ENCODE peak calls at places on chromosomes 11 and 22, in seven cellular contexts. B, O, P, F, V, X and K are unnamed samples. For H3K4me1, the result is how much of the 10 kb centered on the place peaks cover.

GRCh38 chr11:84794663-84795443 is 832.3 kb downstream of the DLG2 start:
- DNase-seq in F (no peak), P (no peak), X (no peak), V (no peak), B (no peak), O (no peak), K (no peak)

GRCh38 chr11:118939948-118940598 is 14.3 kb upstream of the BCL9L start:
- DNase-seq in B (no peak), X (peak), F (peak), P (peak), V (no peak), O (peak), K (no peak)

GRCh38 chr22:29912605-29913398 is 29.8 kb downstream of the MTMR3 start:
- DNase-seq in F (no peak), X (no peak), V (no peak), B (no peak), P (peak), O (no peak), K (no peak)

GRCh38 chr11:122213111-122213510 is 97.1 kb upstream of the BLID start:
- DNase-seq in X (no peak), V (no peak), O (no peak), P (no peak), F (no peak), B (no peak), K (no peak)

GRCh38 chr11:27158763-27159679 is 118.4 kb downstream of the BBOX1 start:
- DNase-seq in P (peak), F (peak), O (peak), B (peak), V (peak), X (peak), K (no peak)

GRCh38 chr11:30617762-30618161 is 31.6 kb upstream of the MPPED2 start:
- DNase-seq in F (no peak), P (no peak), O (no peak), V (no peak), X (no peak), B (no peak), K (no peak)

GRCh38 chr11:91913407-91913806 is 311.2 kb upstream of the FAT3 start:
- DNase-seq in V (no peak), O (no peak), B (no peak), P (no peak), X (no peak), F (no peak), K (no peak)

GRCh38 chr11:77100166-77101042 is 2.2 kb upstream of the OMP start:
- DNase-seq in B (no peak), O (no peak), V (no peak), P (no peak), X (no peak), F (no peak), K (peak)

GRCh38 chr22:35070451-35071093 is 4.6 kb downstream of the ISX start:
- DNase-seq in X (no peak), F (no peak), O (no peak), P (no peak), V (no peak), B (peak), K (no peak)

GRCh38 chr11:69301491-69302401 is 7.8 kb downstream of the MYEOV start:
- DNase-seq in V (peak), X (no peak), O (peak), B (peak), P (peak), F (no peak), K (peak)

GRCh38 chr22:20354238-20354975 is 34.5 kb upstream of the DGCR6L start:
- DNase-seq in B (no peak), X (no peak), F (no peak), V (no peak), P (no peak), O (no peak), K (no peak)

GRCh38 chr11:97615541-97615940 is 1225.7 kb downstream of the JRKL start:
- DNase-seq in B (no peak), P (no peak), O (no peak), F (no peak), V (no peak), X (no peak), K (no peak)

GRCh38 chr11:31769241-31769640 is 41.9 kb downstream of the PAX6 start:
- DNase-seq in F (no peak), V (no peak), O (no peak), X (no peak), B (no peak), P (no peak), K (no peak)

GRCh38 chr11:75582935-75583709 is 21.1 kb downstream of the SERPINH1 start:
- DNase-seq in F (peak), V (peak), O (peak), B (peak), P (peak), X (peak), K (peak)

GRCh38 chr11:48172818-48173609 is 43.6 kb upstream of the OR4B1 start:
- DNase-seq in X (peak), B (peak), V (peak), O (peak), F (peak), P (peak), K (peak)

GRCh38 chr22:42500836-42501179 is 18.8 kb downstream of the RRP7A start:
- DNase-seq in F (no peak), X (no peak), B (no peak), O (no peak), V (no peak), P (no peak), K (peak)

GRCh38 chr22:35397095-35397904 is 2.6 kb upstream of the MCM5 start:
- DNase-seq in P (peak), X (peak), B (no peak), V (no peak), O (no peak), F (no peak), K (no peak)

GRCh38 chr11:101860694-101861371 is 54.0 kb upstream of the CEP126 start:
- DNase-seq in F (peak), X (peak), O (peak), V (peak), P (peak), B (peak), K (peak)

GRCh38 chr11:3905080-3905953 is 49.9 kb downstream of the STIM1 start:
- DNase-seq in B (no peak), V (peak), F (peak), X (no peak), O (no peak), P (peak), K (no peak)

GRCh38 chr11:65817312-65817814 is 16.4 kb upstream of the SNX32 start:
- DNase-seq in P (peak), X (no peak), O (no peak), B (no peak), V (no peak), F (no peak), K (no peak)
- H3K4me3 ChIP-seq in P (peak), X (peak), O (peak), B (peak), V (peak), F (peak), K (peak)

GRCh38 chr11:95715777-95716241 is 73.8 kb downstream of the FAM76B start:
- DNase-seq in P (no peak), B (no peak), O (no peak), X (peak), V (no peak), F (peak), K (no peak)
- H3K4me1 ChIP-seq in P (under half), B (under half), O (under half), X (half or more), V (under half), F (under half), K (under half)

GRCh38 chr11:65275906-65276305 is 14.1 kb downstream of the POLA2 start:
- DNase-seq in X (no peak), B (peak), O (no peak), V (no peak), F (no peak), P (no peak), K (no peak)

GRCh38 chr11:65277878-65278277 is 16.1 kb downstream of the POLA2 start:
- DNase-seq in V (no peak), B (no peak), X (no peak), F (no peak), P (no peak), O (no peak), K (no peak)

GRCh38 chr11:65278351-65278750 is 16.6 kb downstream of the POLA2 start:
- DNase-seq in O (no peak), F (no peak), P (no peak), V (no peak), X (no peak), B (no peak), K (no peak)

GRCh38 chr11:65280646-65281045 is 18.9 kb downstream of the POLA2 start:
- DNase-seq in V (no peak), F (no peak), O (no peak), P (no peak), B (no peak), X (no peak), K (peak)

GRCh38 chr11:65279713-65280459 is 18.1 kb downstream of the POLA2 start:
- DNase-seq in B (peak), F (no peak), O (no peak), X (no peak), V (peak), P (peak), K (no peak)
- H3K27ac ChIP-seq in B (peak), F (no peak), O (peak), X (no peak), V (peak), P (peak), K (peak)

DNA sequence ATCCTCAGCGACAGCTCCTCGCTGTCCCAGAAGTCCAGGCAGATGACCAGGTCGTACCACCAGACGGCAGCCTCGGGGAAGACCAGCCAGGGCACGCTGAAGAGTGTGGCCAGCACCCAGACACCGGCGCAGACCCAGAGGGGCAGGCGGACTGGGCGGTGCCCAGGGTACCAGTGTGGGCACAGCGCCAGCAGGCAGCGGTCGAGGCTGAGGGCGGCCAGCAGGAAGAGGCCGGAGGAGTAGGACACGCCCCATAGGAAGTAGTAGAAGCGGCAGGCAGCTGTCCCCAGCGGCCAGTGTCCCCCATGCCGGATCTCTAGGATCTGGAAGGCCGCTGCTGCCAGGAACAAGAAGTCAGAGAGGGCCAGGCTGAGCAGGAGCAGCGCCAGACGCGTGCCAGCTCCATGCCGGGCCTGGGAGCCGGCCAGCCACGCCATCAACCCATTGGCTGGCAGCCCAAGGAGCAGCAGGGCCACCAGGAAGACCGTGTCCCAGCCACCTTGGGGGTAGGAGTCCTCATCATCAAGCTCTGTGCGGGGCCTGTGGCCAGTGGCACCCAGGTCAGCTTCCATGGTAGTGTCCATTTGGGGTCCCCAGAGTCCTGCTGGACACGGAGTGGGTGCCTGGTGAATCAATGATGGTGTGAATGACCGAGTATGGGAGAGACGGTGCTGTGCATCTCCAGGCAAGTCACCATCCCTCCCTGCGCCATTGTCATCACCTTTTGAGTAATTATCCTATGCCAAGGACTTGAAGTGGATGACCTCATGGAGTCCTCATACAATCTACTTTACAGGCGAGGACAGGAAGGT is at the start of gene GPR152:
- DNase-seq in V (peak), B (no peak), F (no peak), X (no peak), P (no peak), O (no peak), K (peak)
- H3K4me3 ChIP-seq in V (peak), B (no peak), F (no peak), X (no peak), P (no peak), O (no peak), K (no peak)

DNA sequence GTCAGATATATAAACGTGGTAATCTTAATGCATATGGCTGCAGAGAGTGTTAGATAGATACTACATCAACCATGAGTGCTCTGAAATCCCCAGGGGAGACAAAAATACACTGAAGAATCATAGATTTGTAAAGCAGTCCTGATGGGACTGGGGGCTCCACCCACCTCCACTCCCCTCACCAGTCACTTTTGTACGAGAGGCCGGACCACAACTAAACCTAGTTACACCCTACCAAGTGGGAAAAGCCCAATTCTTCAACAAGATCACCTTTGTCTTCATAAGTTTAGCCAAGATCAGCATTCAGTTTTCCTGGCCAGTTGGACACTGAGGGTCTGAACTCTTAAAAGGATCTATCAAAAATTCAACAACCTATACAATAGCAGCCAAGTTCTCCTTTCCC is 1.5 kb downstream of the SF1 start:
- DNase-seq in X (no peak), V (no peak), B (no peak), F (no peak), O (no peak), P (no peak), K (no peak)
- H3K4me1 ChIP-seq in X (half or more), V (under half), B (under half), F (under half), O (under half), P (under half), K (under half)